ENCODE peak calls at places on chromosomes 16 and 17, in six cellular contexts. W is tibial artery, M is heart left ventricle, A is right cardiac atrium, G is A549, F is PC-9. L is an unnamed sample. For H3K9me3, the result is how much of the 10 kb centered on the place peaks cover.

GRCh38 chr17:28327709-28328108 is 7.6 kb downstream of the IFT20 start:
- DNase-seq in G (peak), M (no peak), W (no peak), F (no peak), A (no peak), L (no peak)

GRCh38 chr16:2532494-2533141 is 1.4 kb upstream of the CEMP1 start:
- DNase-seq in G (no peak), W (peak), M (peak), F (peak), A (peak), L (peak)

GRCh38 chr16:17887963-17888362 is 417.2 kb upstream of the XYLT1 start:
- DNase-seq in A (no peak), M (no peak), G (no peak), W (no peak), F (no peak), L (no peak)

GRCh38 chr17:248337-249235 is 67.1 kb upstream of the DOC2B start:
- DNase-seq in W (no peak), G (no peak), F (no peak), M (peak), A (peak), L (no peak)

GRCh38 chr16:53168744-53169143 is 114.0 kb downstream of the CHD9 start:
- DNase-seq in A (no peak), W (no peak), M (no peak), G (no peak), F (no peak), L (no peak)

GRCh38 chr16:70610273-70611223 is 35.8 kb upstream of the IL34 start:
- DNase-seq in M (no peak), A (no peak), W (no peak), F (no peak), G (no peak), L (no peak)

GRCh38 chr16:1537763-1538289 is 4.4 kb downstream of the TMEM204 start:
- DNase-seq in M (peak), W (no peak), A (no peak), F (no peak), G (no peak), L (peak)

GRCh38 chr16:28067604-28068382 is 4.3 kb upstream of the GSG1L start:
- DNase-seq in A (no peak), W (no peak), G (no peak), M (peak), F (no peak), L (no peak)

GRCh38 chr16:8686031-8686621 is 11.7 kb downstream of the ABAT start:
- DNase-seq in F (peak), M (peak), A (peak), G (no peak), W (no peak), L (no peak)

GRCh38 chr17:19706791-19707727 is 9.3 kb downstream of the SLC47A2 start:
- DNase-seq in G (no peak), M (no peak), W (no peak), F (no peak), A (no peak), L (no peak)

GRCh38 chr17:37813753-37814152 is 68.9 kb upstream of the HNF1B start:
- DNase-seq in W (no peak), M (no peak), A (no peak), G (peak), F (no peak), L (no peak)

GRCh38 chr17:45147102-45147580 is 1.1 kb upstream of the HEXIM1 start:
- DNase-seq in W (peak), A (no peak), G (no peak), M (no peak), F (no peak), L (peak)

GRCh38 chr17:74746922-74747321 is 1.5 kb upstream of the NHERF1 start:
- DNase-seq in A (no peak), F (no peak), G (no peak), W (no peak), M (no peak), L (no peak)

GRCh38 chr16:82509636-82510035 is 117.1 kb upstream of the CDH13 start:
- DNase-seq in A (no peak), M (no peak), F (no peak), W (no peak), G (no peak), L (no peak)

GRCh38 chr17:11622468-11622867 is 24.2 kb downstream of the DNAH9 start:
- DNase-seq in W (no peak), A (no peak), M (no peak), F (no peak), G (no peak), L (no peak)
- H3K27ac ChIP-seq in W (no peak), A (no peak), M (no peak), F (no peak), G (no peak), L (no peak)

GRCh38 chr17:83203073-83203471 is 123.7 kb downstream of the METRNL start:
- DNase-seq in A (peak), M (peak), G (no peak), F (peak), W (peak), L (no peak)
- H3K9me3 ChIP-seq in A (under half), M (under half), G (under half), F (under half), W (under half), L (under half)

DNA sequence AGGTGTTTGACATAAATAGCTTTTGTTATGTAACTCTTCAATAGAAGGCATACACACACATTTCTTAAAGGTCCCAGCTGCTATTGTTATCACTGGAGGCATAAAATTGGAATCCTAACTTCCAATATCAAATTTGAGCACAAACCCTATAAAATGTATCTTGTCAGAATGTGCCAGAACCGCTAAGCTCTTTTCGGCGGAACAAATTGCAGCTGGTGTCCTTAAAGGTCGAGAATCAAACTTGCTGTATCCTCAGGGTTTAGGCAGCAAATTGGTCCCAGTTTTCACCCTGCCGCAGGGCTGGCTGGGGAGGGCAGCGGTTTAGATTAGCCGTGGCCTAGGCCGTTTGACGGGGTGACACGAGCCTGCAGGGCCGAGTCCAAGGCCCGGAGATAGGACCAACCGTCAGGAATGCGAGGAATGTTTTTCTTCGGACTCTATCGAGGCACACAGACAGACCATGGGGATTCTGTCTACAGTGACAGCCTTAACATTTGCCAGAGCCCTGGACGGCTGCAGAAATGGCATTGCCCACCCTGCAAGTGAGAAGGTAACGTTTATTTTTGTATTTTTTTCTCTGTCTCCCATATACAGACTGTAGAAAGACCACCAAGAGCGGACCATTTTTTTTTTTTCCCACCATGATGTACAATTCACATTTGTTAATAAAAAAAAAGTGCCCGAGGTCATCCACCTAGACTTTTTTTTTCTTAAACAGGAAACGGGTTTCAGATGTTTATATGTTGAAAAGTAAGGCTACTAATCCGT is 297.1 kb downstream of the IRF8 start:
- DNase-seq in W (no peak), A (no peak), M (no peak), F (no peak), G (no peak), L (no peak)
- H3K27ac ChIP-seq in W (no peak), A (no peak), M (peak), F (no peak), G (no peak), L (no peak)

GRCh38 chr16:35176449-35176848 is 1717.0 kb downstream of the TP53TG3F start:
- DNase-seq in M (no peak), G (no peak), A (no peak), F (no peak), W (no peak), L (no peak)
- H3K9me3 ChIP-seq in M (under half), G (under half), A (under half), F (under half), W (under half), L (under half)

GRCh38 chr17:49440581-49440980 is 25.9 kb upstream of the PHB1 start:
- DNase-seq in A (no peak), G (no peak), W (no peak), F (no peak), M (no peak), L (no peak)
- H3K27ac ChIP-seq in A (no peak), G (no peak), W (no peak), F (no peak), M (no peak), L (no peak)

GRCh38 chr16:60558936-60559335 is 1477.3 kb downstream of the CDH8 start:
- DNase-seq in M (no peak), G (no peak), F (no peak), W (no peak), A (no peak), L (no peak)
- H3K9me3 ChIP-seq in M (under half), G (under half), F (under half), W (under half), A (under half), L (under half)

DNA sequence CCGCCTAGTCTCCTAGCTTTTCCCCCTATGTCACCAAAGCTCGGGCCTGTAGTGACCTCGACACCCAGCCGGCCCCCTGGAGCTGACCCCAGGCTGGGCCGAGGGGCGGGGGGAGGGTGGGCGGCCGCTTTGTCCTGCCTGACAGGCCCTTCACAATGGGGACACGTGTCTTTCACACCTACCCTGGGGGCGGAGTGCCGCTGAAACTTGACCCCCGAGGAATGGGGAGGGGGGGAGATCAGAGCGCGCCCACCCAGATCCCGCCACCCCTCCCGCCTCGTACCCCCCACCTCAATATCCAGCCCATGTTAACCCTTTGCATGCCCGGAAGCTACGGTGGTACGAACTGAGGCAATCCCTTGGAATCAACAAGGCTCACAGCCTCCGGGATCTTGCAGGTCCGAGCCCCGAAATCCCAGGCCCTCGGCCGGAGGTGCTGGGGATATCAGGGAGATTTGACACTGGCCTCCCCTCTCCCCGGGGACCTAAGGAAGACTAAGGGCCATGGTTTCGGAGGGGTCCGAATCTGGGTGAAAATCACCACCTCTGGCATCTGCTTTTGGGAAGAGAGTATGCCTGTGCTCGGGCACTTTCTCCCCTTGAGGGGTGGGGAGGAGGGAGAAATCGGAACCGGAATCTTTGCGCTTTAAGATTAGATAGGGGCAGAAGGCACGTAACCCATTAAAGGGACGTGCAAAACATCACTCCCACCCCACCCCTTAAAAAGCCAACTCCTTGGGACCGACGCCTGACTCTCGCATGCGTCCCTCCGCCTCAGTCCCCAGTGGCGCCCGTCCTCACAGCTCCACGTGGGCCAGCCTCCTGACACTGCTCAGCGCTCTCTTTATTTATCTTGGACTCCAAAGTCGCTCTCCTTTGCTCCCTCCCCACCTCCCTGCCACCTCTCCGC is 2.6 kb downstream of the NOG start:
- DNase-seq in A (no peak), W (peak), M (no peak), F (peak), G (no peak), L (no peak)
- H3K27ac ChIP-seq in A (no peak), W (no peak), M (no peak), F (peak), G (peak), L (peak)

DNA sequence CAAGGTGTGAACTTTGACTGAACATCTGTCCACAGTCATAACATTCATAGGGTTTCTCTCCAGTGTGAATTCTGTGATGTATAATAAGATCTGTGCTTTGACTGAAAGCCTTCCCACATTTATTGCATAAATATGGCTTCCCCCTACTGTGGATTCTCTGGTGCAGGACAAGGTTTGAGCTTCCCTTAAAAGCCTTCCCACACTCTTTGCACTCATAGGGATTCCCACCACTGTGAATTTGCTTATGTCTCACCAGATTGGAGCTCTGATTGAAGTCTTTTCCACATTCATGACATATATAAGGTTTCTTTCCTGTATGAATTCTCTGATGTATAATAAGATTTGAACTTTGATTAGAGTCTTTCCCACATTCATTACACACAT is 8.3 kb downstream of the ZNF594 start:
- DNase-seq in F (no peak), M (no peak), G (no peak), A (no peak), W (no peak), L (no peak)
- H3K9me3 ChIP-seq in F (half or more), M (half or more), G (half or more), A (under half), W (under half), L (half or more)

DNA sequence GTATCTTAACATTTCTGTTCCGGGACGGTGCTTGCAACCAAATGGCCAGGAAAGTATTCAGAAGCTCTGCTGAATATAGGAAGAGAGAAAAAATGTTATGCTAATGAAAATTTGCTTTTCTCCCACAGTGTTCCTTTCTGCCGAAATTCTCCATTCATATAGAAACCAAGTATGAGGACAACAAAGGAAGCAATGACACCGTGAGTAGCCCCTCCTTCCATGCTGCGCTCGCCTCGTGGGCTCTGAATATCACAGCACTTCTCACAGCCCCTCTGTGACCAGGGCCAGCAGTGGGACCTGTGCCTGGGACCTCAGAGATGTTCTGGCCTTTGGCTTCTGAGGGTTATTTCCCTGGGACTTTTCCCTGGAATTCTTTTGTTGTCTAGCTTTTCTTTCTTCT is 139.7 kb upstream of the NOL11 start:
- DNase-seq in M (no peak), A (no peak), W (no peak), G (no peak), F (no peak), L (no peak)
- H3K27ac ChIP-seq in M (no peak), A (no peak), W (no peak), G (no peak), F (no peak), L (no peak)

GRCh38 chr16:35598696-35599332 is 2139.4 kb downstream of the TP53TG3F start:
- DNase-seq in G (peak), M (no peak), A (no peak), W (no peak), F (peak), L (no peak)
- H3K9me3 ChIP-seq in G (under half), M (under half), A (under half), W (under half), F (under half), L (under half)